ENCODE peak calls at places on chromosomes 12 and 14, in ten cellular contexts. One of them, this sample, is unnamed.

GRCh38 chr14:44945264-44945663 is 16.5 kb downstream of the KLHL28 start:
- DNase-seq in HCEC 1CT: peak
- DNase-seq in stomach: no peak
- DNase-seq in psoas muscle: no peak
- DNase-seq in HS-5: peak
- DNase-seq in type B pancreatic cell: no peak
- DNase-seq in activated naive CD4-positive, alpha-beta T cell treated with Interleukin-2 at 50 U/mL for 16 hours: no peak
- DNase-seq in B cell: no peak
- DNase-seq in stimulated activated CD8-positive, alpha-beta memory T cell treated with anti-CD3 and anti-CD28 coated beads, Interleukin-4, amount 100 ng/mL, for 4 hours: no peak
- DNase-seq in NCI-H1694 treated with DMSO at 0.1 percent for 48 hours: no peak
- DNase-seq in this sample: no peak

GRCh38 chr12:75878382-75878720 is 153.2 kb downstream of the PHLDA1 start:
- DNase-seq in stomach: no peak
- DNase-seq in NCI-H1694 treated with DMSO at 0.1 percent for 48 hours: no peak
- DNase-seq in type B pancreatic cell: no peak
- DNase-seq in HCEC 1CT: peak
- DNase-seq in stimulated activated CD8-positive, alpha-beta memory T cell treated with anti-CD3 and anti-CD28 coated beads, Interleukin-4, amount 100 ng/mL, for 4 hours: no peak
- DNase-seq in B cell: no peak
- DNase-seq in psoas muscle: no peak
- DNase-seq in activated naive CD4-positive, alpha-beta T cell treated with Interleukin-2 at 50 U/mL for 16 hours: no peak
- DNase-seq in HS-5: no peak
- DNase-seq in this sample: no peak

GRCh38 chr12:91219511-91219910 is 36.9 kb upstream of the DCN start:
- DNase-seq in psoas muscle: no peak
- DNase-seq in HS-5: peak
- DNase-seq in B cell: no peak
- DNase-seq in type B pancreatic cell: no peak
- DNase-seq in HCEC 1CT: peak
- DNase-seq in NCI-H1694 treated with DMSO at 0.1 percent for 48 hours: no peak
- DNase-seq in stomach: no peak
- DNase-seq in stimulated activated CD8-positive, alpha-beta memory T cell treated with anti-CD3 and anti-CD28 coated beads, Interleukin-4, amount 100 ng/mL, for 4 hours: no peak
- DNase-seq in activated naive CD4-positive, alpha-beta T cell treated with Interleukin-2 at 50 U/mL for 16 hours: no peak
- DNase-seq in this sample: no peak

GRCh38 chr14:24086193-24086955 is 7.7 kb upstream of the PCK2 start:
- DNase-seq in NCI-H1694 treated with DMSO at 0.1 percent for 48 hours: no peak
- DNase-seq in activated naive CD4-positive, alpha-beta T cell treated with Interleukin-2 at 50 U/mL for 16 hours: no peak
- DNase-seq in B cell: no peak
- DNase-seq in HCEC 1CT: no peak
- DNase-seq in stimulated activated CD8-positive, alpha-beta memory T cell treated with anti-CD3 and anti-CD28 coated beads, Interleukin-4, amount 100 ng/mL, for 4 hours: no peak
- DNase-seq in type B pancreatic cell: no peak
- DNase-seq in HS-5: no peak
- DNase-seq in stomach: no peak
- DNase-seq in psoas muscle: no peak
- DNase-seq in this sample: no peak

GRCh38 chr12:109277899-109278762 is 31.0 kb downstream of the FOXN4 start:
- DNase-seq in NCI-H1694 treated with DMSO at 0.1 percent for 48 hours: peak
- DNase-seq in HCEC 1CT: peak
- DNase-seq in type B pancreatic cell: no peak
- DNase-seq in HS-5: no peak
- DNase-seq in stimulated activated CD8-positive, alpha-beta memory T cell treated with anti-CD3 and anti-CD28 coated beads, Interleukin-4, amount 100 ng/mL, for 4 hours: no peak
- DNase-seq in psoas muscle: peak
- DNase-seq in stomach: no peak
- DNase-seq in B cell: no peak
- DNase-seq in activated naive CD4-positive, alpha-beta T cell treated with Interleukin-2 at 50 U/mL for 16 hours: no peak
- DNase-seq in this sample: peak

GRCh38 chr12:16361142-16361783 is 13.8 kb downstream of the MGST1 start:
- DNase-seq in psoas muscle: no peak
- DNase-seq in HCEC 1CT: no peak
- DNase-seq in stimulated activated CD8-positive, alpha-beta memory T cell treated with anti-CD3 and anti-CD28 coated beads, Interleukin-4, amount 100 ng/mL, for 4 hours: no peak
- DNase-seq in stomach: no peak
- DNase-seq in HS-5: no peak
- DNase-seq in B cell: no peak
- DNase-seq in type B pancreatic cell: no peak
- DNase-seq in NCI-H1694 treated with DMSO at 0.1 percent for 48 hours: no peak
- DNase-seq in activated naive CD4-positive, alpha-beta T cell treated with Interleukin-2 at 50 U/mL for 16 hours: no peak
- DNase-seq in this sample: no peak

GRCh38 chr12:6965026-6965661 is 5.3 kb downstream of the PHB2 start:
- DNase-seq in B cell: peak
- DNase-seq in HCEC 1CT: peak
- DNase-seq in HS-5: no peak
- DNase-seq in stomach: peak
- DNase-seq in psoas muscle: peak
- DNase-seq in NCI-H1694 treated with DMSO at 0.1 percent for 48 hours: peak
- DNase-seq in type B pancreatic cell: peak
- DNase-seq in stimulated activated CD8-positive, alpha-beta memory T cell treated with anti-CD3 and anti-CD28 coated beads, Interleukin-4, amount 100 ng/mL, for 4 hours: peak
- DNase-seq in activated naive CD4-positive, alpha-beta T cell treated with Interleukin-2 at 50 U/mL for 16 hours: peak
- DNase-seq in this sample: peak

GRCh38 chr14:71959055-71959454 is 26.8 kb downstream of the RGS6 start:
- DNase-seq in stimulated activated CD8-positive, alpha-beta memory T cell treated with anti-CD3 and anti-CD28 coated beads, Interleukin-4, amount 100 ng/mL, for 4 hours: no peak
- DNase-seq in HCEC 1CT: no peak
- DNase-seq in B cell: no peak
- DNase-seq in type B pancreatic cell: no peak
- DNase-seq in activated naive CD4-positive, alpha-beta T cell treated with Interleukin-2 at 50 U/mL for 16 hours: no peak
- DNase-seq in NCI-H1694 treated with DMSO at 0.1 percent for 48 hours: no peak
- DNase-seq in stomach: no peak
- DNase-seq in HS-5: no peak
- DNase-seq in psoas muscle: no peak
- DNase-seq in this sample: no peak

GRCh38 chr14:98172243-98172778 is 1099.7 kb downstream of the BCL11B start:
- DNase-seq in NCI-H1694 treated with DMSO at 0.1 percent for 48 hours: no peak
- DNase-seq in type B pancreatic cell: no peak
- DNase-seq in psoas muscle: no peak
- DNase-seq in HS-5: no peak
- DNase-seq in B cell: no peak
- DNase-seq in activated naive CD4-positive, alpha-beta T cell treated with Interleukin-2 at 50 U/mL for 16 hours: no peak
- DNase-seq in HCEC 1CT: no peak
- DNase-seq in stomach: no peak
- DNase-seq in stimulated activated CD8-positive, alpha-beta memory T cell treated with anti-CD3 and anti-CD28 coated beads, Interleukin-4, amount 100 ng/mL, for 4 hours: no peak
- DNase-seq in this sample: no peak

GRCh38 chr12:45730842-45731336 is 1.4 kb downstream of the ARID2 start:
- DNase-seq in type B pancreatic cell: no peak
- DNase-seq in B cell: peak
- DNase-seq in stimulated activated CD8-positive, alpha-beta memory T cell treated with anti-CD3 and anti-CD28 coated beads, Interleukin-4, amount 100 ng/mL, for 4 hours: no peak
- DNase-seq in activated naive CD4-positive, alpha-beta T cell treated with Interleukin-2 at 50 U/mL for 16 hours: no peak
- DNase-seq in HCEC 1CT: peak
- DNase-seq in psoas muscle: no peak
- DNase-seq in HS-5: peak
- DNase-seq in stomach: no peak
- DNase-seq in NCI-H1694 treated with DMSO at 0.1 percent for 48 hours: peak
- DNase-seq in this sample: no peak

GRCh38 chr12:115815924-115816323 is 461.6 kb downstream of the MED13L start:
- DNase-seq in stomach: no peak
- DNase-seq in HS-5: no peak
- DNase-seq in psoas muscle: no peak
- DNase-seq in HCEC 1CT: no peak
- DNase-seq in stimulated activated CD8-positive, alpha-beta memory T cell treated with anti-CD3 and anti-CD28 coated beads, Interleukin-4, amount 100 ng/mL, for 4 hours: no peak
- DNase-seq in B cell: no peak
- DNase-seq in activated naive CD4-positive, alpha-beta T cell treated with Interleukin-2 at 50 U/mL for 16 hours: no peak
- DNase-seq in NCI-H1694 treated with DMSO at 0.1 percent for 48 hours: no peak
- DNase-seq in type B pancreatic cell: no peak
- DNase-seq in this sample: no peak

GRCh38 chr14:70665448-70666363 is 24.0 kb downstream of the TTC9 start:
- DNase-seq in HCEC 1CT: no peak
- DNase-seq in type B pancreatic cell: no peak
- DNase-seq in NCI-H1694 treated with DMSO at 0.1 percent for 48 hours: no peak
- DNase-seq in activated naive CD4-positive, alpha-beta T cell treated with Interleukin-2 at 50 U/mL for 16 hours: no peak
- DNase-seq in psoas muscle: no peak
- DNase-seq in stimulated activated CD8-positive, alpha-beta memory T cell treated with anti-CD3 and anti-CD28 coated beads, Interleukin-4, amount 100 ng/mL, for 4 hours: no peak
- DNase-seq in HS-5: peak
- DNase-seq in stomach: peak
- DNase-seq in B cell: peak
- DNase-seq in this sample: no peak

GRCh38 chr12:6338955-6339761 is 2.7 kb downstream of the TNFRSF1A start:
- DNase-seq in activated naive CD4-positive, alpha-beta T cell treated with Interleukin-2 at 50 U/mL for 16 hours: no peak
- DNase-seq in NCI-H1694 treated with DMSO at 0.1 percent for 48 hours: no peak
- DNase-seq in psoas muscle: no peak
- DNase-seq in stimulated activated CD8-positive, alpha-beta memory T cell treated with anti-CD3 and anti-CD28 coated beads, Interleukin-4, amount 100 ng/mL, for 4 hours: no peak
- DNase-seq in stomach: no peak
- DNase-seq in HS-5: no peak
- DNase-seq in type B pancreatic cell: no peak
- DNase-seq in B cell: no peak
- DNase-seq in HCEC 1CT: no peak
- DNase-seq in this sample: no peak

GRCh38 chr12:47757840-47758583 is 668 bp downstream of the RAPGEF3 start:
- DNase-seq in activated naive CD4-positive, alpha-beta T cell treated with Interleukin-2 at 50 U/mL for 16 hours: no peak
- DNase-seq in HS-5: no peak
- DNase-seq in B cell: no peak
- DNase-seq in type B pancreatic cell: no peak
- DNase-seq in HCEC 1CT: no peak
- DNase-seq in NCI-H1694 treated with DMSO at 0.1 percent for 48 hours: no peak
- DNase-seq in psoas muscle: no peak
- DNase-seq in stimulated activated CD8-positive, alpha-beta memory T cell treated with anti-CD3 and anti-CD28 coated beads, Interleukin-4, amount 100 ng/mL, for 4 hours: no peak
- DNase-seq in stomach: peak
- DNase-seq in this sample: no peak

GRCh38 chr12:64544796-64545382 is 65.4 kb upstream of the RASSF3 start:
- DNase-seq in type B pancreatic cell: no peak
- DNase-seq in psoas muscle: no peak
- DNase-seq in stimulated activated CD8-positive, alpha-beta memory T cell treated with anti-CD3 and anti-CD28 coated beads, Interleukin-4, amount 100 ng/mL, for 4 hours: no peak
- DNase-seq in activated naive CD4-positive, alpha-beta T cell treated with Interleukin-2 at 50 U/mL for 16 hours: no peak
- DNase-seq in NCI-H1694 treated with DMSO at 0.1 percent for 48 hours: no peak
- DNase-seq in stomach: no peak
- DNase-seq in HCEC 1CT: no peak
- DNase-seq in B cell: no peak
- DNase-seq in HS-5: no peak
- DNase-seq in this sample: no peak

GRCh38 chr14:83071888-83072501 is 1538.3 kb upstream of the SEL1L start:
- DNase-seq in stimulated activated CD8-positive, alpha-beta memory T cell treated with anti-CD3 and anti-CD28 coated beads, Interleukin-4, amount 100 ng/mL, for 4 hours: no peak
- DNase-seq in NCI-H1694 treated with DMSO at 0.1 percent for 48 hours: peak
- DNase-seq in B cell: no peak
- DNase-seq in HS-5: peak
- DNase-seq in HCEC 1CT: peak
- DNase-seq in stomach: no peak
- DNase-seq in psoas muscle: no peak
- DNase-seq in type B pancreatic cell: no peak
- DNase-seq in activated naive CD4-positive, alpha-beta T cell treated with Interleukin-2 at 50 U/mL for 16 hours: no peak
- DNase-seq in this sample: peak

GRCh38 chr12:45407188-45407850 is 191.4 kb downstream of the ANO6 start:
- DNase-seq in HCEC 1CT: no peak
- DNase-seq in B cell: no peak
- DNase-seq in type B pancreatic cell: no peak
- DNase-seq in stimulated activated CD8-positive, alpha-beta memory T cell treated with anti-CD3 and anti-CD28 coated beads, Interleukin-4, amount 100 ng/mL, for 4 hours: no peak
- DNase-seq in stomach: peak
- DNase-seq in NCI-H1694 treated with DMSO at 0.1 percent for 48 hours: no peak
- DNase-seq in psoas muscle: no peak
- DNase-seq in HS-5: no peak
- DNase-seq in activated naive CD4-positive, alpha-beta T cell treated with Interleukin-2 at 50 U/mL for 16 hours: no peak
- DNase-seq in this sample: no peak

GRCh38 chr12:68352067-68352466 is 19.9 kb upstream of the MDM1 start:
- DNase-seq in HCEC 1CT: peak
- DNase-seq in B cell: no peak
- DNase-seq in HS-5: peak
- DNase-seq in stomach: no peak
- DNase-seq in NCI-H1694 treated with DMSO at 0.1 percent for 48 hours: no peak
- DNase-seq in activated naive CD4-positive, alpha-beta T cell treated with Interleukin-2 at 50 U/mL for 16 hours: no peak
- DNase-seq in type B pancreatic cell: no peak
- DNase-seq in stimulated activated CD8-positive, alpha-beta memory T cell treated with anti-CD3 and anti-CD28 coated beads, Interleukin-4, amount 100 ng/mL, for 4 hours: no peak
- DNase-seq in psoas muscle: no peak
- DNase-seq in this sample: no peak

GRCh38 chr12:118714051-118714460 is 267.3 kb upstream of the SRRM4 start:
- DNase-seq in psoas muscle: no peak
- DNase-seq in NCI-H1694 treated with DMSO at 0.1 percent for 48 hours: peak
- DNase-seq in HCEC 1CT: peak
- DNase-seq in activated naive CD4-positive, alpha-beta T cell treated with Interleukin-2 at 50 U/mL for 16 hours: no peak
- DNase-seq in HS-5: no peak
- DNase-seq in type B pancreatic cell: no peak
- DNase-seq in B cell: peak
- DNase-seq in stimulated activated CD8-positive, alpha-beta memory T cell treated with anti-CD3 and anti-CD28 coated beads, Interleukin-4, amount 100 ng/mL, for 4 hours: no peak
- DNase-seq in stomach: no peak
- DNase-seq in this sample: peak